ENCODE peak calls at places on chromosomes 4 and X, in four cellular contexts. J, X, W and K are unnamed samples.

GRCh38 chrX:17944833-17945497 is 83.9 kb upstream of the RAI2 start:
- DNase-seq in J (no peak), W (no peak), X (no peak), K (no peak)

GRCh38 chr4:3873446-3874415 is 107.5 kb downstream of the ADRA2C start:
- DNase-seq in X (peak), W (no peak), J (no peak), K (peak)

GRCh38 chr4:101806914-101807313 is 16.4 kb downstream of the BANK1 start:
- DNase-seq in J (no peak), W (peak), X (no peak), K (no peak)

GRCh38 chrX:129557844-129558243 is 17.8 kb downstream of the OCRL start:
- DNase-seq in W (no peak), X (no peak), J (no peak), K (no peak)

GRCh38 chr4:100539706-100540105 is 21.9 kb upstream of the EMCN start:
- DNase-seq in W (no peak), J (no peak), X (no peak), K (no peak)

GRCh38 chrX:2434270-2434669 is 66.5 kb downstream of the DHRSX start:
- DNase-seq in J (no peak), X (no peak), W (no peak), K (no peak)

GRCh38 chr4:41256740-41257256 is at the start of gene UCHL1:
- DNase-seq in J (no peak), X (peak), W (peak), K (peak)

GRCh38 chrX:36344301-36344700 is 424.8 kb downstream of the CFAP47 start:
- DNase-seq in X (no peak), W (no peak), J (no peak), K (no peak)

GRCh38 chr4:186651624-186652023 is 72.0 kb downstream of the FAT1 start:
- DNase-seq in X (peak), J (peak), W (no peak), K (no peak)

GRCh38 chrX:38816158-38816557 is 14.9 kb downstream of the MID1IP1 start:
- DNase-seq in X (no peak), W (no peak), J (peak), K (no peak)

GRCh38 chr4:133190098-133190497 is 41.0 kb downstream of the PCDH10 start:
- DNase-seq in W (no peak), J (no peak), X (no peak), K (no peak)

DNA sequence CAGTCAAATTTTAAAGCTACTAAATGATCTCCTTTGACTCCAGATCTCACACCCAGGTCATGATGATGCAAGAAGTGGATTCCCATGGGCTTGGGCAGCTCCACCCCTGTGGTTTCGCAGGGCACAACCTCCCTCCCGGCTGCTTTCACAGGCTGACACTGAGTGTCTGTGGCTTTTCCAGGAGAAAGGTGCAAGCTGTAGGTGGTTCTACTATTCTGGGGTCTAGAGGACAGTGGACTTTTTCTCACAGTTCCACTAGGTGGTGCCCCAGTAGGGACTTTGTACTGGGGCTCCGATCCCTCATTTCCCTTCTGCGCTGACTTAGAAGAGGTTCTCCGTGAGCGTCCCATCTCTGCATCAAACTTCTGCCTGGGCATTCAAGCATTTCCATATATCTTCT is 845.2 kb downstream of the PCDH18 start:
- DNase-seq in W (no peak), J (no peak), X (no peak), K (no peak)
- TF ChIP-seq CTCF in W (no peak), J (no peak), X (no peak), K (no peak)

GRCh38 chrX:123425904-123426303 is 241.8 kb downstream of the GRIA3 start:
- DNase-seq in J (no peak), X (no peak), W (no peak), K (no peak)

GRCh38 chrX:123424546-123424945 is 240.5 kb downstream of the GRIA3 start:
- DNase-seq in W (peak), J (no peak), X (no peak), K (no peak)

GRCh38 chrX:123425471-123425870 is 241.4 kb downstream of the GRIA3 start:
- DNase-seq in X (no peak), J (no peak), W (no peak), K (no peak)

DNA sequence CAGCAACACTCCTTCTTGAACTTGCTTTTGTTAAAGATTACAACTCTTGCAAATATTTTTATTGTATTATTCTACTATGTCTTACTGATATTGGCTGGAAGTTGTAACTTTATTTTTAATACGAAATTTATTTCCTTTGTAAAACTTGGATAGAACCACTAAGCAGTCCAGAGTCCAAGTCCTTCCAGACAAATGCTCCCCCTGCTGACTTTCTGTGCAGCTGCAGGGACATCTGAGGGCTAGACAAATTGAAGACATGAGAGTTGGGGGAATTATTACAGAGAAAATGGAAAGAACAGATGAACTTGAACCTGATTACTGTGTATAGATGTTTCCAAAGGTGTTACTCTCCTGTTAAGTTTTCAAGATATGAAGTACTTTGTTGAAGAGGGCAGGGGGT is 238.8 kb downstream of the GRIA3 start:
- DNase-seq in X (no peak), W (no peak), J (no peak), K (peak)
- TF ChIP-seq CTCF in X (peak), W (peak), J (no peak), K (peak)

DNA sequence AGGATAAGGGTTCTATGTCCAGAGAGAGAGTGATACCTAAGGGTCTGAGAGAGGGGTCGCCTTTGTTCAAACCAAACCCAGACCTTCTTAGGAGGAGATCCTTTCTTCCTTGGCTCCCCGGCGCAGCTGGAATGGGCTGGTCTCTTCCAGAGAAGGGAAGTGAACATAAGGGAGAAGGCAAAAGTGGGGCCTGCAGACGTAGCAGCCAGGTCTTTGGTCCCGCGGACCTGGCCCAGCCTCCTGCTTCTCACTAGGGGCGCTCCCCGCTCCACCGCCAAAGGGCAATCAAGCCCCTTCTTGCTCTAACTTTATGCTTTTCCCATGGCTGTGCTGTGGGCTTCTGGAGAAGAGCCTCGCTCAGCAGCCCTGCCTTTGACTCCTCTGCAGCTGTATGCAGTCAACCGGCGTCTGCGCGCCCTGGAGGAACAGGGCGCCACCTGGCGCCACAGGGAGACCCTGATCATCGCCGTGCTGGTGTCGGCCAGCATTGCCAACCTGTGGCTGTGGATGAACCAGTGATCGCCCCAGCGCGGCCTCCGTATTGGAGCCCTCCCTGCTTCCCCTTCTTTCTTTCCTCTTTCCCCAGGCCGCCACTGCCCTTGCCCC is 6.5 kb downstream of the FATE1 start:
- DNase-seq in W (no peak), J (no peak), X (no peak), K (peak)
- TF ChIP-seq CTCF in W (peak), J (peak), X (peak), K (peak)

GRCh38 chr4:87117730-87118075 is 102.7 kb downstream of the KLHL8 start:
- DNase-seq in J (no peak), W (no peak), X (no peak), K (no peak)

GRCh38 chr4:87116230-87116629 is 104.2 kb downstream of the KLHL8 start:
- DNase-seq in J (no peak), X (no peak), W (no peak), K (no peak)

GRCh38 chr4:87117051-87117729 is 103.2 kb downstream of the KLHL8 start:
- DNase-seq in X (no peak), J (no peak), W (peak), K (no peak)

GRCh38 chr4:87112063-87112462 is 108.4 kb downstream of the KLHL8 start:
- DNase-seq in W (no peak), J (no peak), X (no peak), K (no peak)

DNA sequence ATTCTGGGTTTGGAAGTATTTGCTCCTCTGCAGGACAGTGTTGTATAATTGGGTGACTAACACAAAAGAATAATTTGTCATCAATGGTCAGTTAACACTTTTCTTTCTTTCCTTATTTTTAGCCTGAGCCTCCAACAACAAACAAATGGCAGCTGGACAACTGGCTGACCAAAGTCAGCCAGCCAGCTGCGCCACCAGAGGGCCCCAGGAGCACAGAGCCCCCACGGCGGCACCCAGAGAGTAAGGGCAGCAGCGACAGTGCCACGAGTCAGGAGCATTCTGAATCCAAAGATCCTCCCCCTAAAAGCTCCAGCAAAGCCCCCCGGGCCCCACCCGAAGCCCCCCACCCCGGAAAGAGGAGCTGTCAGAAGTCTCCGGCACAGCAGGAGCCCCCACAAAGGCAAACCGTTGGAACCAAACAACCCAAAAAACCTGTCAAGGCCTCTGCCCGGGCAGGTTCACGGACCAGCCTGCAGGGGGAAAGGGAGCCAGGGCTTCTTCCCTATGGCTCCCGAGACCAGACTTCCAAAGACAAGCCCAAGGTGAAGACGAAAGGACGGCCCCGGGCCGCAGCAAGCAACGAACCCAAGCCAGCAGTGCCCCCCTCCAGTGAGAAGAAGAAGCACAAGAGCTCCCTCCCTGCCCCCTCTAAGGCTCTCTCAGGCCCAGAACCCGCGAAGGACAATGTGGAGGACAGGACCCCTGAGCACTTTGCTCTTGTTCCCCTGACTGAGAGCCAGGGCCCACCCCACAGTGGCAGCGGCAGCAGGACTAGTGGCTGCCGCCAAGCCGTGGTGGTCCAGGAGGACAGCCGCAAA is 106.0 kb downstream of the KLHL8 start:
- DNase-seq in W (no peak), J (no peak), X (no peak), K (no peak)
- TF ChIP-seq CTCF in W (peak), J (no peak), X (peak), K (no peak)

DNA sequence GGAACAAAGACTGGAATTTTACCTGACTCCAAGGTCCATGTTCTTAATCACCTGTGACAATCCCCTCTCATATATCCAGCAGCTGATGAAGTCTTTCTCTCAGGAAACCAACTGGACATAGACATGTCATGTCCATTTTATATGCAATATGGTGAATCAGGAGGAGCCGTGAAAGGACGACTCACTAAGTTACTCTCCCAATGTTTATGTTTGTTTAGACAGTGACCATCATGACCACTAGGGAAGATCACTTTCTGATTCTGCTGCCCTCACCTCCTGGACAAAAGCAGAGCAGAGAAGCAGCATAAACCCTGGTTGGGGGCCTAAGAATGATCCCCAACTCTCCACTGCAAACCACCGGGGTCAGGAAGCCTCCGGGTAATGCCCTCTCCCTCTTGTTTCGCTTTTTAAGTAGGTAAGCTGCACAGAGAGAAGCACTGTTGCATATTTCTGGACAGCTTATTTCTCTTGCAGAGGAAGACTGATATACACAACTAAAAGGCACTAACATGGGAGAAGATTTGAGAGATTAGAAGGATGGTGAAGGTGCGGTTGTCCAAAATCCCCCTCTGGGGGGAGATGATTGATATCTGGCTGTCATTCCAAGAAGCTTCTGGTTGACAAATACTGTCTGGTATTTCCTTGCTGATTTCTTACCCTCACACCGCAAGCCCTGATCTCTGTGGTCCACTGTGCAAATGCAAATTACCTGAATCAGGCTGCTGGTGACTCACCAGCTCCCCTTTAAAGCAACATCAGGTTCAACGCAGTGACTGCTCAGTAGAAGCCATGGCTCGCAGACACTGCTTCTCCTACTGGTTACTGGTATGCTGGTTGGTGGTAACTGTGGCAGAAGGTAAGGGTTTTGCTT is at the start of gene ODAPH:
- DNase-seq in X (no peak), W (peak), J (no peak), K (no peak)
- TF ChIP-seq CTCF in X (no peak), W (peak), J (no peak), K (no peak)

GRCh38 chr4:87445964-87446363 is 23.6 kb downstream of the NUDT9 start:
- DNase-seq in W (no peak), X (no peak), J (no peak), K (no peak)

GRCh38 chr4:87451537-87451936 is 29.2 kb downstream of the NUDT9 start:
- DNase-seq in J (no peak), X (no peak), W (no peak), K (no peak)
- TF ChIP-seq CTCF in J (no peak), X (no peak), W (peak), K (peak)